ENCODE peak calls at places on chromosomes 1 and 21, in nine cellular contexts. One of them, this sample, is unnamed.

GRCh38 chr1:224539971-224540370 is 76.1 kb upstream of the CNIH3 start:
- DNase-seq in GM12864: no peak
- DNase-seq in HepG2: no peak
- DNase-seq in NCI-H345: no peak
- DNase-seq in GM10248: no peak
- DNase-seq in stimulated activated CD4-positive, alpha-beta T cell treated with anti-CD3 and anti-CD28 coated beads, Interleukin-15, amount 100 ng/mL, for 1 hour: no peak
- DNase-seq in anterior cingulate cortex: no peak
- DNase-seq in H7: no peak
- DNase-seq in glomerular endothelial cell: no peak
- DNase-seq in this sample: no peak

GRCh38 chr1:1200876-1201810 is 5.2 kb downstream of the TNFRSF18 start:
- DNase-seq in GM12864: no peak
- DNase-seq in HepG2: no peak
- DNase-seq in NCI-H345: peak
- DNase-seq in GM10248: peak
- DNase-seq in stimulated activated CD4-positive, alpha-beta T cell treated with anti-CD3 and anti-CD28 coated beads, Interleukin-15, amount 100 ng/mL, for 1 hour: peak
- DNase-seq in anterior cingulate cortex: no peak
- DNase-seq in H7: peak
- DNase-seq in glomerular endothelial cell: no peak
- DNase-seq in this sample: peak

GRCh38 chr1:229621663-229622062 is 4.3 kb downstream of the TAF5L start:
- DNase-seq in GM12864: no peak
- DNase-seq in HepG2: no peak
- DNase-seq in NCI-H345: no peak
- DNase-seq in GM10248: no peak
- DNase-seq in stimulated activated CD4-positive, alpha-beta T cell treated with anti-CD3 and anti-CD28 coated beads, Interleukin-15, amount 100 ng/mL, for 1 hour: no peak
- DNase-seq in anterior cingulate cortex: no peak
- DNase-seq in H7: no peak
- DNase-seq in glomerular endothelial cell: no peak
- DNase-seq in this sample: no peak

GRCh38 chr1:54302951-54303843 is 103.0 kb downstream of the SSBP3 start:
- DNase-seq in GM12864: no peak
- DNase-seq in HepG2: no peak
- DNase-seq in NCI-H345: peak
- DNase-seq in GM10248: no peak
- DNase-seq in stimulated activated CD4-positive, alpha-beta T cell treated with anti-CD3 and anti-CD28 coated beads, Interleukin-15, amount 100 ng/mL, for 1 hour: no peak
- DNase-seq in anterior cingulate cortex: no peak
- DNase-seq in H7: no peak
- DNase-seq in glomerular endothelial cell: no peak
- DNase-seq in this sample: no peak

GRCh38 chr1:207186503-207186902 is 82.5 kb downstream of the C4BPA start:
- DNase-seq in GM12864: no peak
- DNase-seq in HepG2: no peak
- DNase-seq in NCI-H345: no peak
- DNase-seq in GM10248: no peak
- DNase-seq in stimulated activated CD4-positive, alpha-beta T cell treated with anti-CD3 and anti-CD28 coated beads, Interleukin-15, amount 100 ng/mL, for 1 hour: no peak
- DNase-seq in anterior cingulate cortex: no peak
- DNase-seq in H7: no peak
- DNase-seq in glomerular endothelial cell: no peak
- DNase-seq in this sample: no peak

GRCh38 chr1:89022167-89022959 is at the start of gene GBP3:
- DNase-seq in GM12864: peak
- DNase-seq in HepG2: no peak
- DNase-seq in NCI-H345: peak
- DNase-seq in GM10248: peak
- DNase-seq in stimulated activated CD4-positive, alpha-beta T cell treated with anti-CD3 and anti-CD28 coated beads, Interleukin-15, amount 100 ng/mL, for 1 hour: no peak
- DNase-seq in anterior cingulate cortex: no peak
- DNase-seq in H7: no peak
- DNase-seq in glomerular endothelial cell: no peak
- DNase-seq in this sample: no peak

GRCh38 chr1:150550222-150551048 is 1.2 kb downstream of the ADAMTSL4 start:
- DNase-seq in GM12864: no peak
- DNase-seq in HepG2: no peak
- DNase-seq in NCI-H345: no peak
- DNase-seq in GM10248: no peak
- DNase-seq in stimulated activated CD4-positive, alpha-beta T cell treated with anti-CD3 and anti-CD28 coated beads, Interleukin-15, amount 100 ng/mL, for 1 hour: no peak
- DNase-seq in anterior cingulate cortex: no peak
- DNase-seq in H7: peak
- DNase-seq in glomerular endothelial cell: no peak
- DNase-seq in this sample: no peak

GRCh38 chr1:173095632-173096031 is 44.9 kb upstream of the TNFSF18 start:
- DNase-seq in GM12864: no peak
- DNase-seq in HepG2: no peak
- DNase-seq in NCI-H345: no peak
- DNase-seq in GM10248: no peak
- DNase-seq in stimulated activated CD4-positive, alpha-beta T cell treated with anti-CD3 and anti-CD28 coated beads, Interleukin-15, amount 100 ng/mL, for 1 hour: no peak
- DNase-seq in anterior cingulate cortex: no peak
- DNase-seq in H7: no peak
- DNase-seq in glomerular endothelial cell: no peak
- DNase-seq in this sample: no peak

GRCh38 chr1:182713939-182714338 is 29.6 kb upstream of the RGS8 start:
- DNase-seq in GM12864: no peak
- DNase-seq in HepG2: no peak
- DNase-seq in NCI-H345: no peak
- DNase-seq in GM10248: no peak
- DNase-seq in stimulated activated CD4-positive, alpha-beta T cell treated with anti-CD3 and anti-CD28 coated beads, Interleukin-15, amount 100 ng/mL, for 1 hour: no peak
- DNase-seq in anterior cingulate cortex: no peak
- DNase-seq in H7: no peak
- DNase-seq in glomerular endothelial cell: no peak
- DNase-seq in this sample: no peak

GRCh38 chr21:24395320-24395933 is 1211.9 kb downstream of the MRPL39 start:
- DNase-seq in GM12864: no peak
- DNase-seq in HepG2: no peak
- DNase-seq in NCI-H345: no peak
- DNase-seq in GM10248: no peak
- DNase-seq in stimulated activated CD4-positive, alpha-beta T cell treated with anti-CD3 and anti-CD28 coated beads, Interleukin-15, amount 100 ng/mL, for 1 hour: no peak
- DNase-seq in anterior cingulate cortex: no peak
- DNase-seq in H7: no peak
- DNase-seq in glomerular endothelial cell: no peak
- DNase-seq in this sample: no peak

GRCh38 chr1:207873055-207873890 is 37.7 kb downstream of the CD34 start:
- DNase-seq in GM12864: no peak
- DNase-seq in HepG2: no peak
- DNase-seq in NCI-H345: no peak
- DNase-seq in GM10248: peak
- DNase-seq in stimulated activated CD4-positive, alpha-beta T cell treated with anti-CD3 and anti-CD28 coated beads, Interleukin-15, amount 100 ng/mL, for 1 hour: no peak
- DNase-seq in anterior cingulate cortex: no peak
- DNase-seq in H7: no peak
- DNase-seq in glomerular endothelial cell: no peak
- DNase-seq in this sample: no peak

GRCh38 chr1:25526753-25527152 is 16.7 kb upstream of the LDLRAP1 start:
- DNase-seq in GM12864: no peak
- DNase-seq in HepG2: no peak
- DNase-seq in NCI-H345: no peak
- DNase-seq in GM10248: no peak
- DNase-seq in stimulated activated CD4-positive, alpha-beta T cell treated with anti-CD3 and anti-CD28 coated beads, Interleukin-15, amount 100 ng/mL, for 1 hour: no peak
- DNase-seq in anterior cingulate cortex: no peak
- DNase-seq in H7: no peak
- DNase-seq in glomerular endothelial cell: no peak
- DNase-seq in this sample: no peak

GRCh38 chr1:37387854-37388253 is 86.5 kb upstream of the ZC3H12A start:
- DNase-seq in GM12864: no peak
- DNase-seq in HepG2: no peak
- DNase-seq in NCI-H345: no peak
- DNase-seq in GM10248: no peak
- DNase-seq in stimulated activated CD4-positive, alpha-beta T cell treated with anti-CD3 and anti-CD28 coated beads, Interleukin-15, amount 100 ng/mL, for 1 hour: no peak
- DNase-seq in anterior cingulate cortex: no peak
- DNase-seq in H7: no peak
- DNase-seq in glomerular endothelial cell: no peak
- DNase-seq in this sample: no peak

GRCh38 chr1:202624781-202625108 is 85.5 kb downstream of the SYT2 start:
- DNase-seq in GM12864: no peak
- DNase-seq in HepG2: no peak
- DNase-seq in NCI-H345: no peak
- DNase-seq in GM10248: peak
- DNase-seq in stimulated activated CD4-positive, alpha-beta T cell treated with anti-CD3 and anti-CD28 coated beads, Interleukin-15, amount 100 ng/mL, for 1 hour: no peak
- DNase-seq in anterior cingulate cortex: no peak
- DNase-seq in H7: peak
- DNase-seq in glomerular endothelial cell: no peak
- DNase-seq in this sample: no peak

GRCh38 chr1:204188959-204189639 is 7.2 kb downstream of the KISS1 start:
- DNase-seq in GM12864: no peak
- DNase-seq in HepG2: no peak
- DNase-seq in NCI-H345: no peak
- DNase-seq in GM10248: peak
- DNase-seq in stimulated activated CD4-positive, alpha-beta T cell treated with anti-CD3 and anti-CD28 coated beads, Interleukin-15, amount 100 ng/mL, for 1 hour: no peak
- DNase-seq in anterior cingulate cortex: peak
- DNase-seq in H7: no peak
- DNase-seq in glomerular endothelial cell: no peak
- DNase-seq in this sample: no peak

GRCh38 chr1:28860332-28861073 is 48.5 kb downstream of the OPRD1 start:
- DNase-seq in GM12864: no peak
- DNase-seq in HepG2: no peak
- DNase-seq in NCI-H345: peak
- DNase-seq in GM10248: no peak
- DNase-seq in stimulated activated CD4-positive, alpha-beta T cell treated with anti-CD3 and anti-CD28 coated beads, Interleukin-15, amount 100 ng/mL, for 1 hour: no peak
- DNase-seq in anterior cingulate cortex: no peak
- DNase-seq in H7: peak
- DNase-seq in glomerular endothelial cell: no peak
- DNase-seq in this sample: no peak

GRCh38 chr1:22627331-22627730 is 9.1 kb upstream of the C1QA start:
- DNase-seq in GM12864: no peak
- DNase-seq in HepG2: no peak
- DNase-seq in NCI-H345: peak
- DNase-seq in GM10248: no peak
- DNase-seq in stimulated activated CD4-positive, alpha-beta T cell treated with anti-CD3 and anti-CD28 coated beads, Interleukin-15, amount 100 ng/mL, for 1 hour: no peak
- DNase-seq in anterior cingulate cortex: no peak
- DNase-seq in H7: no peak
- DNase-seq in glomerular endothelial cell: no peak
- DNase-seq in this sample: no peak

GRCh38 chr1:230393722-230394121 is 32.4 kb downstream of the PGBD5 start:
- DNase-seq in GM12864: no peak
- DNase-seq in HepG2: no peak
- DNase-seq in NCI-H345: no peak
- DNase-seq in GM10248: no peak
- DNase-seq in stimulated activated CD4-positive, alpha-beta T cell treated with anti-CD3 and anti-CD28 coated beads, Interleukin-15, amount 100 ng/mL, for 1 hour: no peak
- DNase-seq in anterior cingulate cortex: no peak
- DNase-seq in H7: no peak
- DNase-seq in glomerular endothelial cell: no peak
- DNase-seq in this sample: no peak

GRCh38 chr1:199746985-199747384 is 280.5 kb upstream of the NR5A2 start:
- DNase-seq in GM12864: no peak
- DNase-seq in HepG2: no peak
- DNase-seq in NCI-H345: no peak
- DNase-seq in GM10248: no peak
- DNase-seq in stimulated activated CD4-positive, alpha-beta T cell treated with anti-CD3 and anti-CD28 coated beads, Interleukin-15, amount 100 ng/mL, for 1 hour: no peak
- DNase-seq in anterior cingulate cortex: no peak
- DNase-seq in H7: no peak
- DNase-seq in glomerular endothelial cell: no peak
- DNase-seq in this sample: no peak

GRCh38 chr1:13539683-13540082 is 25.9 kb upstream of the LRRC38 start:
- DNase-seq in GM12864: no peak
- DNase-seq in HepG2: no peak
- DNase-seq in NCI-H345: no peak
- DNase-seq in GM10248: no peak
- DNase-seq in stimulated activated CD4-positive, alpha-beta T cell treated with anti-CD3 and anti-CD28 coated beads, Interleukin-15, amount 100 ng/mL, for 1 hour: no peak
- DNase-seq in anterior cingulate cortex: no peak
- DNase-seq in H7: no peak
- DNase-seq in glomerular endothelial cell: no peak
- DNase-seq in this sample: no peak

This sample was measured in caudate nucleus.